ENCODE peak calls at places on chromosomes 11 and 22, in eight cellular contexts. X, M, V, U, D, P, A and E are unnamed samples.

GRCh38 chr22:35363571-35364086 is 17.3 kb upstream of the HMOX1 start:
- DNase-seq in A (no peak), U (no peak), M (no peak), X (no peak), D (no peak), P (no peak), V (no peak), E (no peak)

GRCh38 chr11:32385998-32386397 is 49.3 kb downstream of the WT1 start:
- DNase-seq in V (peak; percentile 65), U (no peak), P (peak; percentile 80), X (no peak), M (peak; percentile 37), A (no peak), D (peak; percentile 54), E (no peak)

GRCh38 chr11:11622772-11623531 is 1.1 kb upstream of the GALNT18 start:
- DNase-seq in P (no peak), M (no peak), V (no peak), A (no peak), X (no peak), D (no peak), U (peak; percentile 22), E (peak; percentile 52)

GRCh38 chr11:35529971-35530495 is 4.6 kb upstream of the PAMR1 start:
- DNase-seq in M (peak; percentile 99), X (peak; percentile 89), D (peak; percentile 65), P (peak; percentile 56), U (no peak), V (no peak), A (no peak), E (no peak)

GRCh38 chr22:36512333-36512732 is 5.5 kb upstream of the FOXRED2 start:
- DNase-seq in V (no peak), M (no peak), U (no peak), D (no peak), P (no peak), A (no peak), X (no peak), E (no peak)

GRCh38 chr11:130964393-130964792 is 48.1 kb upstream of the SNX19 start:
- DNase-seq in A (no peak), U (no peak), P (no peak), V (no peak), M (no peak), D (no peak), X (no peak), E (no peak)

GRCh38 chr22:20424937-20425587 is 12.6 kb downstream of the SCARF2 start:
- DNase-seq in U (no peak), V (no peak), A (peak; percentile 12), M (no peak), D (no peak), P (no peak), X (no peak), E (no peak)

GRCh38 chr22:43919106-43919965 is 4.3 kb upstream of the PNPLA3 start:
- DNase-seq in A (no peak), P (no peak), U (no peak), M (peak; percentile 76), V (no peak), D (no peak), X (no peak), E (no peak)

GRCh38 chr11:35390737-35391682 is 28.3 kb downstream of the SLC1A2 start:
- DNase-seq in V (peak; percentile 10), D (no peak), U (peak; percentile 8), M (peak; percentile 74), P (peak; percentile 23), X (peak; percentile 47), A (peak; percentile 29), E (peak; percentile 53)

GRCh38 chr11:3669128-3669527 is 2.1 kb downstream of the CHRNA10 start:
- DNase-seq in X (no peak), V (no peak), A (no peak), D (no peak), M (no peak), P (no peak), U (no peak), E (no peak)

GRCh38 chr11:68854273-68854958 is 12.7 kb upstream of the CPT1A start:
- DNase-seq in D (no peak), X (no peak), M (no peak), U (no peak), A (no peak), V (no peak), P (no peak), E (no peak)

GRCh38 chr11:95831198-95831883 is 41.0 kb downstream of the CEP57 start:
- DNase-seq in V (no peak), X (peak; percentile 75), D (no peak), M (peak; percentile 97), A (no peak), P (peak; percentile 7), U (no peak), E (no peak)

GRCh38 chr11:93921695-93922468 is 71.5 kb upstream of the VSTM5 start:
- DNase-seq in A (no peak), X (peak; percentile 29), D (peak; percentile 72), V (peak; percentile 75), P (peak; percentile 60), U (peak; percentile 54), M (peak; percentile 64), E (peak; percentile 62)

GRCh38 chr11:60265373-60266214 is 14.9 kb upstream of the MS4A4A start:
- DNase-seq in A (no peak), D (no peak), U (peak; percentile 11), V (peak; percentile 62), M (peak; percentile 5), P (peak; percentile 29), X (no peak), E (peak; percentile 5)

GRCh38 chr11:10381730-10382129 is 73.3 kb upstream of the AMPD3 start:
- DNase-seq in X (no peak), M (peak; percentile 77), V (no peak), P (no peak), U (no peak), D (no peak), A (no peak), E (no peak)

GRCh38 chr11:18012314-18012905 is 437 bp downstream of the SERGEF start:
- DNase-seq in U (peak; percentile 29), M (peak; percentile 24), D (no peak), A (peak; percentile 23), V (peak; percentile 62), P (peak; percentile 24), X (no peak), E (peak; percentile 24)

GRCh38 chr22:28544431-28544868 is 135.2 kb downstream of the TTC28 start:
- DNase-seq in A (no peak), M (peak; percentile 9), V (peak; percentile 31), X (no peak), U (no peak), D (no peak), P (no peak), E (no peak)

GRCh38 chr11:9263840-9264380 is 1.2 kb downstream of the DENND5A start:
- DNase-seq in U (no peak), A (peak; percentile 60), X (no peak), V (peak; percentile 40), D (no peak), P (peak; percentile 41), M (peak; percentile 26), E (no peak)

GRCh38 chr22:27985323-27986275 is 66.5 kb upstream of the PITPNB start:
- DNase-seq in U (no peak), M (no peak), P (no peak), V (no peak), D (no peak), X (no peak), A (no peak), E (no peak)

GRCh38 chr11:2703487-2704141 is 3.8 kb upstream of the KCNQ1OT1 start:
- DNase-seq in U (no peak), X (no peak), A (no peak), D (peak; percentile 60), V (no peak), P (no peak), M (no peak), E (no peak)

GRCh38 chr22:31211504-31211861 is 615 bp upstream of the LIMK2 start:
- DNase-seq in P (no peak), M (no peak), U (no peak), D (no peak), V (no peak), X (no peak), A (no peak), E (no peak)

GRCh38 chr11:904380-904779 is 6.2 kb downstream of the CHID1 start:
- DNase-seq in U (no peak), D (no peak), X (no peak), A (no peak), M (no peak), P (no peak), V (no peak), E (no peak)